ENCODE peak calls at places on chromosomes 2 and 18, in seven cellular contexts. S is lower lobe of right lung, W is SW480, V is sciatic nerve, N is cardiac fibroblast, C is SW 1271, J is T-helper 9 cell. O is an unnamed sample.

GRCh38 chr18:55318864-55319516 is 269.0 kb downstream of the TCF4 start:
- DNase-seq in J (no peak), C (no peak), W (no peak), S (no peak), N (peak), V (no peak), O (peak)

GRCh38 chr18:31723998-31724711 is 36.5 kb downstream of the SLC25A52 start:
- DNase-seq in V (peak), C (no peak), W (no peak), S (peak), N (peak), J (no peak), O (no peak)

GRCh38 chr2:651961-652373 is 25.2 kb downstream of the TMEM18 start:
- DNase-seq in W (no peak), V (no peak), N (no peak), C (no peak), J (no peak), S (no peak), O (no peak)

GRCh38 chr2:197929008-197929885 is 124.9 kb downstream of the PLCL1 start:
- DNase-seq in J (no peak), C (no peak), N (peak), W (no peak), S (no peak), V (no peak), O (no peak)

GRCh38 chr2:197851451-197851850 is 47.1 kb downstream of the PLCL1 start:
- DNase-seq in N (no peak), S (no peak), W (no peak), V (no peak), C (no peak), J (no peak), O (no peak)

GRCh38 chr2:150473767-150474166 is 13.7 kb downstream of the RND3 start:
- DNase-seq in N (no peak), S (no peak), C (no peak), V (no peak), W (no peak), J (no peak), O (peak)

GRCh38 chr18:37565138-37565984 is at the start of gene CELF4:
- DNase-seq in S (no peak), V (no peak), J (no peak), C (no peak), N (no peak), W (peak), O (no peak)

GRCh38 chr2:8477511-8478132 is 204.2 kb upstream of the ID2 start:
- DNase-seq in C (no peak), V (no peak), N (no peak), J (no peak), S (peak), W (no peak), O (no peak)

GRCh38 chr2:3224681-3225080 is 152.9 kb downstream of the EIPR1 start:
- DNase-seq in W (no peak), V (no peak), S (no peak), N (no peak), C (no peak), J (no peak), O (no peak)

GRCh38 chr2:38268691-38269309 is 108.3 kb downstream of the ATL2 start:
- DNase-seq in J (no peak), N (peak), S (no peak), V (no peak), W (no peak), C (no peak), O (no peak)

GRCh38 chr2:233163486-233164103 is 87.9 kb upstream of the ATG16L1 start:
- DNase-seq in W (no peak), J (no peak), V (no peak), S (no peak), C (no peak), N (no peak), O (no peak)

GRCh38 chr2:96875498-96876035 is 5.7 kb upstream of the SEMA4C start:
- DNase-seq in W (no peak), V (no peak), S (no peak), N (no peak), C (no peak), J (no peak), O (no peak)

GRCh38 chr2:30235008-30235655 is 3.8 kb downstream of the LBH start:
- DNase-seq in S (no peak), V (peak), N (no peak), W (no peak), C (no peak), J (peak), O (no peak)

GRCh38 chr18:40375811-40376210 is 1579.2 kb upstream of the PIK3C3 start:
- DNase-seq in W (no peak), S (no peak), V (no peak), C (no peak), J (no peak), N (no peak), O (no peak)

GRCh38 chr2:128305555-128306080 is 13.1 kb downstream of the HS6ST1 start:
- DNase-seq in W (no peak), S (peak), J (no peak), V (no peak), C (no peak), N (no peak), O (no peak)

GRCh38 chr2:88933980-88934379 is 242.5 kb downstream of the RPIA start:
- DNase-seq in N (peak), J (no peak), S (no peak), V (no peak), W (peak), C (no peak), O (no peak)

GRCh38 chr2:111671426-111672150 is 212.4 kb downstream of the ANAPC1 start:
- DNase-seq in J (no peak), V (peak), S (peak), W (no peak), N (peak), C (no peak), O (no peak)

GRCh38 chr2:109353806-109354745 is 225.1 kb downstream of the SH3RF3 start:
- DNase-seq in N (no peak), W (no peak), V (no peak), J (no peak), C (no peak), S (no peak), O (no peak)

GRCh38 chr2:100625731-100626130 is 62.9 kb downstream of the PDCL3 start:
- DNase-seq in S (no peak), N (no peak), V (no peak), W (no peak), C (no peak), J (no peak), O (no peak)

GRCh38 chr2:206562375-206562774 is 79.9 kb upstream of the FAM237A start:
- DNase-seq in C (no peak), V (no peak), S (no peak), J (no peak), N (no peak), W (no peak), O (no peak)

GRCh38 chr2:46545015-46545839 is 65.9 kb downstream of the TMEM247 start:
- DNase-seq in C (no peak), V (no peak), W (no peak), N (no peak), S (no peak), J (no peak), O (no peak)

GRCh38 chr2:191376981-191377629 is 131.9 kb downstream of the MYO1B start:
- DNase-seq in C (peak), W (peak), N (peak), S (peak), V (peak), J (no peak), O (peak)

GRCh38 chr2:180938419-180938818 is 42.0 kb upstream of the UBE2E3 start:
- DNase-seq in N (peak), V (no peak), S (no peak), J (no peak), C (no peak), W (no peak), O (peak)

GRCh38 chr2:111698743-111699554 is 185.0 kb downstream of the ANAPC1 start:
- DNase-seq in V (peak), J (peak), N (peak), W (peak), C (peak), S (peak), O (peak)

GRCh38 chr18:61991201-61991600 is 98.4 kb upstream of the RNF152 start:
- DNase-seq in V (no peak), J (no peak), C (no peak), W (no peak), N (peak), S (no peak), O (peak)

GRCh38 chr2:119679526-119679837 is 481 bp downstream of the TMEM177 start:
- DNase-seq in C (no peak), N (no peak), J (no peak), V (no peak), S (no peak), W (no peak), O (no peak)

GRCh38 chr2:1162246-1162645 is 211.6 kb downstream of the SNTG2 start:
- DNase-seq in W (no peak), S (no peak), N (no peak), V (no peak), C (no peak), J (no peak), O (no peak)

GRCh38 chr2:167398791-167399371 is 510.6 kb downstream of the XIRP2 start:
- DNase-seq in J (no peak), W (no peak), S (no peak), C (no peak), V (no peak), N (no peak), O (no peak)

GRCh38 chr18:46332956-46333355 is 228.8 kb downstream of the HAUS1 start:
- DNase-seq in W (no peak), C (no peak), J (no peak), N (no peak), S (no peak), V (no peak), O (no peak)

GRCh38 chr18:48948112-48949050 is 2.4 kb downstream of the SMAD7 start:
- DNase-seq in S (peak), W (no peak), J (no peak), N (peak), C (no peak), V (peak), O (peak)

GRCh38 chr2:177474904-177475474 is 82.4 kb downstream of the AGPS start:
- DNase-seq in C (no peak), S (no peak), V (no peak), W (no peak), N (peak), J (no peak), O (peak)

GRCh38 chr2:134917219-134917957 is 1.2 kb upstream of the CCNT2 start:
- DNase-seq in C (no peak), V (peak), N (no peak), S (peak), J (no peak), W (no peak), O (peak)

GRCh38 chr2:100655446-100655845 is 92.7 kb downstream of the PDCL3 start:
- DNase-seq in W (no peak), S (no peak), J (no peak), N (no peak), C (no peak), V (no peak), O (no peak)

GRCh38 chr18:581106-581505 is 926 bp downstream of the CETN1 start:
- DNase-seq in V (no peak), S (no peak), J (no peak), N (peak), C (no peak), W (no peak), O (no peak)

GRCh38 chr2:75560768-75561565 is at the start of gene EVA1A:
- DNase-seq in S (peak), V (peak), W (peak), N (peak), C (peak), J (no peak), O (peak)

GRCh38 chr2:219689676-219690628 is 62.5 kb downstream of the SLC4A3 start:
- DNase-seq in J (no peak), S (no peak), W (peak), C (no peak), V (no peak), N (peak), O (peak)

GRCh38 chr2:45382744-45383143 is 228.3 kb downstream of the SRBD1 start:
- DNase-seq in S (no peak), W (no peak), V (no peak), N (peak), C (no peak), J (no peak), O (peak)

O was measured in EL.